ENCODE peak calls at places on chromosome 13, in five cellular contexts. G is left ventricle myocardium inferior, I is upper lobe of right lung, M is neuronal stem cell, F is endothelial cell of umbilical vein. V is an unnamed sample. For H3K36me3, the result is how much of the 10 kb centered on the place peaks cover.

GRCh38 chr13:110882228-110882627 is 32.6 kb downstream of the ANKRD10 start:
- DNase-seq in G (no peak), I (no peak), M (no peak), F (no peak), V (peak)

GRCh38 chr13:27038323-27038722 is 133.3 kb downstream of the USP12 start:
- DNase-seq in G (no peak), I (no peak), M (no peak), F (peak), V (no peak)

GRCh38 chr13:33172400-33172799 is 113.2 kb downstream of the STARD13 start:
- DNase-seq in G (no peak), I (no peak), M (no peak), F (no peak), V (no peak)

GRCh38 chr13:77584111-77584510 is 48.6 kb downstream of the SCEL start:
- DNase-seq in G (no peak), I (no peak), M (no peak), F (no peak), V (no peak)

GRCh38 chr13:21074601-21075302 is 13.4 kb upstream of the LATS2 start:
- DNase-seq in G (peak), I (no peak), M (no peak), F (peak), V (no peak)

GRCh38 chr13:56986121-56986520 is 154.6 kb upstream of the PRR20A start:
- DNase-seq in G (no peak), I (no peak), M (no peak), F (no peak), V (no peak)

GRCh38 chr13:61531383-61532065 is 115.9 kb upstream of the PCDH20 start:
- DNase-seq in G (no peak), I (no peak), M (no peak), F (no peak), V (no peak)

GRCh38 chr13:37534181-37534580 is 64.4 kb downstream of the POSTN start:
- DNase-seq in G (no peak), I (no peak), M (no peak), F (no peak), V (no peak)

GRCh38 chr13:24226762-24227161 is 66.2 kb downstream of the SPATA13 start:
- DNase-seq in G (no peak), I (no peak), M (no peak), F (no peak), V (no peak)

GRCh38 chr13:24254151-24254810 is 55.1 kb upstream of the C1QTNF9 start:
- DNase-seq in G (no peak), I (peak), M (no peak), F (no peak), V (peak)

GRCh38 chr13:22517544-22517943 is 663.2 kb upstream of the SGCG start:
- DNase-seq in G (no peak), I (no peak), M (no peak), F (no peak), V (no peak)

GRCh38 chr13:79267560-79267959 is 138.5 kb downstream of the RBM26 start:
- DNase-seq in G (no peak), I (no peak), M (no peak), F (no peak), V (no peak)

GRCh38 chr13:24619302-24619701 is 60.9 kb upstream of the ATP12A start:
- DNase-seq in G (no peak), I (no peak), M (no peak), F (no peak), V (no peak)

GRCh38 chr13:62846302-62846701 is 1430.7 kb upstream of the PCDH20 start:
- DNase-seq in G (no peak), I (no peak), M (no peak), F (peak), V (no peak)

GRCh38 chr13:27131202-27131623 is 40.4 kb downstream of the USP12 start:
- DNase-seq in G (no peak), I (no peak), M (no peak), F (peak), V (peak)

GRCh38 chr13:87669379-87669978 is 1.7 kb upstream of the SLITRK5 start:
- DNase-seq in G (no peak), I (no peak), M (no peak), F (peak), V (peak)

GRCh38 chr13:52785721-52786120 is 46.1 kb upstream of the CNMD start:
- DNase-seq in G (no peak), I (no peak), M (no peak), F (no peak), V (no peak)

GRCh38 chr13:24341439-24341838 is 32.1 kb downstream of the C1QTNF9 start:
- DNase-seq in G (no peak), I (no peak), M (no peak), F (no peak), V (no peak)

GRCh38 chr13:111429064-111429558 is 108.7 kb downstream of the TEX29 start:
- DNase-seq in G (no peak), I (no peak), M (peak), F (peak), V (peak)

GRCh38 chr13:77359171-77359570 is 32.3 kb upstream of the MYCBP2 start:
- DNase-seq in G (no peak), I (no peak), M (no peak), F (no peak), V (no peak)

GRCh38 chr13:50320297-50320862 is 305.1 kb downstream of the KCNRG start:
- DNase-seq in G (no peak), I (no peak), M (no peak), F (peak), V (peak)

GRCh38 chr13:62910541-62910940 is 1494.9 kb upstream of the PCDH20 start:
- DNase-seq in G (no peak), I (no peak), M (no peak), F (no peak), V (no peak)

GRCh38 chr13:28314879-28315278 is 176.5 kb downstream of the PAN3 start:
- DNase-seq in G (no peak), I (no peak), M (no peak), F (no peak), V (peak)

GRCh38 chr13:28316129-28316528 is 177.8 kb downstream of the PAN3 start:
- DNase-seq in G (no peak), I (no peak), M (no peak), F (no peak), V (no peak)

GRCh38 chr13:28318418-28318995 is 176.4 kb downstream of the FLT1 start:
- DNase-seq in G (no peak), I (no peak), M (no peak), F (no peak), V (no peak)

GRCh38 chr13:28313579-28313978 is 175.2 kb downstream of the PAN3 start:
- DNase-seq in G (no peak), I (no peak), M (no peak), F (peak), V (no peak)

GRCh38 chr13:28316841-28317240 is 178.1 kb downstream of the FLT1 start:
- DNase-seq in G (no peak), I (no peak), M (no peak), F (no peak), V (no peak)
- H3K36me3 ChIP-seq in G (under half), I (under half), M (under half), F (under half), V (under half)

DNA sequence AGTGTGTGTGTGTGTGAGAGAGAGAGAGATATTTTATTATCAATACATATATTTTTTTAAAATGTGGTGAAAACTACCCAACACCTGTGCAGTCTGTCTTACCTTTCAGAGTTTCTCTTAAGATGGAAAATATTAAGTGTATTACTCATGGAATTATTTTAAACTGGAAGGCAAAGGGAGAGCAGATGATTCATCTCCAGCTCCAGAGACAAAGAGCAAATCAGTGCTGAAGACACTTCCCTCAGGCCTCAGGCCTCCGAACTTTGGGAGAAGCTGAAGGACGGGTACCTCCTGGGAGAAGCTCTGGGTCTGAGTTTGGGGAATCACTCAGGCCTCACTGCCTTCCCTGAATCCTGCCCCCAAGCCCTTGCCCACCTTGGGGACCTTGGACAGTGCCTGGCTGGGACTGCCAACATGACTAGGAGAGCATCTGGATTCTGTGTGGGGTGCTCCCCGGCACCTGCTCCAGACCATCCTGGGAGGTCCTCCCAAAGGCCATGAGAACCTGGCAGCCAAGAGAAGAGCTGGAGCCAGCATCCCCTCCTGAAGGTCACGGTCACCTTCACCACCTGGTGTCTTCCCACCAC is 170.4 kb upstream of the UBL3 start:
- DNase-seq in G (no peak), I (no peak), M (no peak), F (no peak), V (no peak)
- H3K36me3 ChIP-seq in G (under half), I (under half), M (under half), F (under half), V (under half)

GRCh38 chr13:113176822-113177221 is 18.4 kb downstream of the PROZ start:
- DNase-seq in G (no peak), I (no peak), M (no peak), F (no peak), V (no peak)
- H3K36me3 ChIP-seq in G (half or more), I (half or more), M (under half), F (under half), V (under half)

DNA sequence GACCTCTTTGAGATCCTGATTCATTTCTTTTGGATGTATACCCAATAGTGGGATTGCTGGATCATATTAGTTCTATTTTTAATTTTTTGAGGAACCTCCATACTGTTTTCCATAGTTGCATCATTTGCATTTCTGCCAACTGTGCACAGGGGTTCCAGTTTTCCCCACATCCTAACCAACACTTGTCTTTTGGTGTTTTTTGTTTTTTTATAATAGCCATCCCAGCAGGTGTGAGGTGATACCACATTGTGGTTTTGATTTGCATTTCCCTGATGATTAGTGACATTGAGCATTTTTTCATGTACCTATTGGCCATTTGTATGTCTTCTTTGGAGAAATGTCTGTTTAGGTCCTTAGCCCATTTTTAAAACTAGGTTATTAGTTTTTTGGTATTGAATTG is 18.8 kb upstream of the GPR183 start:
- DNase-seq in G (no peak), I (no peak), M (no peak), F (no peak), V (no peak)
- H3K36me3 ChIP-seq in G (under half), I (under half), M (under half), F (under half), V (under half)

GRCh38 chr13:46672338-46673090 is 119.5 kb downstream of the LRCH1 start:
- DNase-seq in G (no peak), I (no peak), M (no peak), F (no peak), V (no peak)
- H3K36me3 ChIP-seq in G (under half), I (under half), M (under half), F (under half), V (under half)

GRCh38 chr13:43544011-43544410 is 242.8 kb downstream of the ENOX1 start:
- DNase-seq in G (no peak), I (no peak), M (no peak), F (no peak), V (no peak)

GRCh38 chr13:43545317-43545874 is 241.4 kb downstream of the ENOX1 start:
- DNase-seq in G (peak), I (no peak), M (no peak), F (peak), V (no peak)

GRCh38 chr13:43543331-43543730 is 243.4 kb downstream of the ENOX1 start:
- DNase-seq in G (no peak), I (no peak), M (no peak), F (no peak), V (no peak)

GRCh38 chr13:43546260-43546659 is 240.5 kb downstream of the ENOX1 start:
- DNase-seq in G (peak), I (no peak), M (no peak), F (peak), V (no peak)

GRCh38 chr13:43546821-43547220 is 240.0 kb downstream of the ENOX1 start:
- DNase-seq in G (no peak), I (no peak), M (peak), F (no peak), V (no peak)
- H3K36me3 ChIP-seq in G (under half), I (under half), M (under half), F (under half), V (under half)

GRCh38 chr13:113355621-113356020 is 8.3 kb downstream of the GRTP1 start:
- DNase-seq in G (no peak), I (peak), M (no peak), F (no peak), V (no peak)
- H3K36me3 ChIP-seq in G (under half), I (under half), M (under half), F (under half), V (under half)

DNA sequence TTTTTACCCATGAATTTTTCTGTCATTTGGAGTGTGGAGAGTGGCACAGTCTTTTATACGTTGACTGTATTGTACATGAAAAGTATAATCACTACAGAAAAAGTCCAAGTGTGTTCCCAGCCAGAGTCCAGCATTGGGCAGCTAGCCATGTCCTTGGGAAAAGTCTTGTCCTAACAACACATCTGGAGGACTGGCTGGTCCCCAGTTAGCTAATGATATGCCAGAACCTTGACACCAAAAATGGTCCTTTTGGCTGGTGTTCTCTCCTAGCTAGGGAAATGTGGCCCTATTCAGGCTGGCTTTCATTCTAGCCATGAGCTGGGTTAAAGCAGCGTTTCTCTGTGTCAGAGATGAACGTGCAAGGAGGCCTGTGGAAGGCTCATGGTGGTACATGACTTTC is 98.9 kb downstream of the ESD start:
- DNase-seq in G (peak), I (no peak), M (no peak), F (no peak), V (no peak)
- H3K36me3 ChIP-seq in G (half or more), I (half or more), M (under half), F (under half), V (under half)